ENCODE peak calls at places on chromosomes 16 and 17, in five cellular contexts. C is K562, Z is GM12878, G is HepG2, V is H1. P is an unnamed sample.

GRCh38 chr16:53372942-53373871 is 61.1 kb upstream of the RBL2 start:
- DNase-seq in G (no peak), C (peak), V (peak), Z (no peak), P (peak)

GRCh38 chr16:73059779-73060178 is 11.9 kb upstream of the ZFHX3 start:
- DNase-seq in V (no peak), C (no peak), G (no peak), Z (no peak), P (no peak)

GRCh38 chr17:305090-305976 is 47.3 kb downstream of the RPH3AL start:
- DNase-seq in Z (no peak), V (no peak), G (no peak), C (no peak), P (peak)

GRCh38 chr16:58026705-58027340 is 1.3 kb downstream of the MMP15 start:
- DNase-seq in C (peak), V (no peak), G (no peak), Z (no peak), P (peak)

GRCh38 chr16:27549857-27550581 is at the start of the genes GTF3C1 and KATNIP:
- DNase-seq in C (peak), V (peak), Z (peak), G (peak), P (peak)

GRCh38 chr17:37567137-37567927 is 41.9 kb downstream of the SYNRG start:
- DNase-seq in Z (no peak), G (no peak), C (no peak), V (no peak), P (no peak)

GRCh38 chr17:38352245-38353083 is 820 bp downstream of the SOCS7 start:
- DNase-seq in V (no peak), Z (no peak), C (peak), G (no peak), P (no peak)

GRCh38 chr16:51267676-51268075 is 116.6 kb upstream of the SALL1 start:
- DNase-seq in C (no peak), Z (no peak), V (no peak), G (no peak), P (no peak)

GRCh38 chr16:10902999-10903398 is 26.0 kb downstream of the CIITA start:
- DNase-seq in V (no peak), G (no peak), C (no peak), Z (no peak), P (no peak)
- TF ChIP-seq KDM1A in V (no peak), G (no peak), C (no peak), Z (no peak), P (no peak)

GRCh38 chr17:2952174-2952845 is 111.1 kb downstream of the OR1D5 start:
- DNase-seq in G (peak), C (no peak), Z (no peak), V (no peak), P (no peak)

GRCh38 chr17:2958706-2959222 is 104.6 kb downstream of the OR1D5 start:
- DNase-seq in C (no peak), Z (no peak), G (no peak), V (no peak), P (no peak)

GRCh38 chr17:2957631-2958286 is 105.6 kb downstream of the OR1D5 start:
- DNase-seq in V (no peak), Z (no peak), G (no peak), C (no peak), P (no peak)

GRCh38 chr17:2955931-2956582 is 107.3 kb downstream of the OR1D5 start:
- DNase-seq in Z (no peak), C (no peak), V (no peak), G (no peak), P (no peak)

DNA sequence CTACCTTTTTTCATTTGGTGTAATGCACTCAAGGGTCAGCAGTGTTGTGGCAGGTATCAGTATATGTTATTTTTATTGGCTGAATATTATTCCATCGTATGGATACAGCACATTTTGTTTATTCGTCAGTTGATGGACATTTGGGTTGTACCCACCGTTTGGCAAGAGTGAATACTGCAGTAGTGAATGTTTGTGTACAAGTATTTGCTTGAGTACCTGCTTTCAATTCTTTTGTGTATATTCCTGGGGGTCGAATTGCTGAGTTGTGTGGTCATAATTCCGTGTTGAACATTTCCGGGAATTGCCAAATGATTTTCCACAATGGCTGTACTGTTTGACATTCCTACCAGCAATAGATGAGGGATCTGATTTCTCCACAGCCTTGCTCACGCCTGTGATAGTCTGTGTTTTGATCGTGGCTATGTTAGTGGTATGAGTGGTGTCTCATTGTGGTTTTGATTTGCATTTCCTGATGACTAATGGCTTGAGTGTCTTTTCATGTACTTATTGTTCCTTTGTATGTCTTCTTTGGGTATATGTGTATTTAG is 108.4 kb downstream of the OR1D5 start:
- DNase-seq in C (no peak), G (peak), V (no peak), Z (no peak), P (peak)
- TF ChIP-seq USF2 in C (no peak), G (no peak), V (no peak), Z (no peak), P (no peak)

GRCh38 chr17:7403043-7403901 is 625 bp downstream of the TMEM256 start:
- DNase-seq in C (peak), G (peak), Z (no peak), V (no peak), P (peak)
- TF ChIP-seq KDM1A in C (no peak), G (no peak), Z (no peak), V (no peak), P (no peak)

GRCh38 chr17:33171931-33172330 is 121.2 kb downstream of the ASIC2 start:
- DNase-seq in V (no peak), C (no peak), G (no peak), Z (no peak), P (no peak)

GRCh38 chr17:33163827-33164555 is 129.1 kb downstream of the ASIC2 start:
- DNase-seq in C (no peak), V (no peak), G (no peak), Z (no peak), P (no peak)

GRCh38 chr17:33164556-33164881 is 128.6 kb downstream of the ASIC2 start:
- DNase-seq in Z (no peak), C (no peak), G (no peak), V (no peak), P (no peak)

GRCh38 chr17:33169580-33170285 is 123.4 kb downstream of the ASIC2 start:
- DNase-seq in V (no peak), Z (no peak), G (no peak), C (no peak), P (no peak)

DNA sequence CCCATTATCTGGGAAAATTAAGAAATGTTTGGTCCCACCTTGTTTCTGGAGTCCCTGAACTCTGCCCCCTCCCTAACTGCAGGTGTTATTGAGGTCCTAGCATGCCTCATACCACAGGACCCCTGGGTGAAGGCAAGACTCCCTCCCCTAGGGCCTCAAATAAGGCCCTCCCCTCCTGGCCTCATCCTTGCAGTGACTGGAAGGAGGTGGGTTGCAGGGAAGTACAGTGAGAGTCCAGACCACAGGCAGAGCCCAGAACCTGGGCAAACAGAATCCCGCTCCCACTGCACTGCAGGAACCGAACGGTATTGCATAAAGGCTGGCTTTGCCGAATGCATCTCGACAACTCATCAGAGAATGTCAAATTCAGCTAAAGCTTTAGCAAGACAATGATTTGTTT is 126.6 kb downstream of the ASIC2 start:
- DNase-seq in Z (no peak), C (no peak), V (no peak), G (no peak), P (no peak)
- TF ChIP-seq USF2 in Z (no peak), C (no peak), V (no peak), G (no peak), P (no peak)

GRCh38 chr16:66427451-66427860 is 361 bp downstream of the BEAN1 start:
- DNase-seq in C (no peak), G (no peak), Z (no peak), V (no peak), P (no peak)

GRCh38 chr16:66427036-66427446 is at the start of gene BEAN1:
- DNase-seq in G (no peak), Z (no peak), C (peak), V (no peak), P (peak)

GRCh38 chr16:66427871-66428681 is 981 bp downstream of the BEAN1 start:
- DNase-seq in C (no peak), G (no peak), V (no peak), Z (no peak), P (no peak)

GRCh38 chr16:66425651-66426050 is 1.4 kb upstream of the BEAN1 start:
- DNase-seq in G (no peak), C (no peak), Z (no peak), V (no peak), P (no peak)

GRCh38 chr16:66426112-66427035 is 721 bp upstream of the BEAN1 start:
- DNase-seq in C (no peak), G (no peak), Z (no peak), V (no peak), P (no peak)
- TF ChIP-seq KDM1A in C (no peak), G (no peak), Z (no peak), V (no peak), P (no peak)

GRCh38 chr17:71703701-71704100 is 417.1 kb upstream of the SOX9 start:
- DNase-seq in G (no peak), V (no peak), Z (no peak), C (no peak), P (no peak)

GRCh38 chr17:71699907-71700306 is 420.9 kb upstream of the SOX9 start:
- DNase-seq in V (no peak), Z (no peak), C (no peak), G (no peak), P (no peak)
- TF ChIP-seq USF2 in V (no peak), Z (no peak), C (no peak), G (no peak), P (no peak)

GRCh38 chr16:1093284-1094123 is 2.5 kb downstream of the C1QTNF8 start:
- DNase-seq in G (peak), C (peak), Z (no peak), V (no peak), P (peak)
- TF ChIP-seq KDM1A in G (no peak), C (peak), Z (no peak), V (no peak), P (no peak)

GRCh38 chr17:76139261-76139752 is 1.7 kb downstream of the FOXJ1 start:
- DNase-seq in V (no peak), G (no peak), Z (no peak), C (no peak), P (no peak)

GRCh38 chr17:76141212-76142043 is at the start of gene FOXJ1:
- DNase-seq in V (peak), C (peak), Z (peak), G (peak), P (peak)

GRCh38 chr17:76138896-76139248 is 2.2 kb downstream of the FOXJ1 start:
- DNase-seq in V (no peak), G (no peak), Z (no peak), C (no peak), P (no peak)

GRCh38 chr17:76140661-76141211 is 309 bp downstream of the FOXJ1 start:
- DNase-seq in C (no peak), G (no peak), Z (no peak), V (no peak), P (no peak)

DNA sequence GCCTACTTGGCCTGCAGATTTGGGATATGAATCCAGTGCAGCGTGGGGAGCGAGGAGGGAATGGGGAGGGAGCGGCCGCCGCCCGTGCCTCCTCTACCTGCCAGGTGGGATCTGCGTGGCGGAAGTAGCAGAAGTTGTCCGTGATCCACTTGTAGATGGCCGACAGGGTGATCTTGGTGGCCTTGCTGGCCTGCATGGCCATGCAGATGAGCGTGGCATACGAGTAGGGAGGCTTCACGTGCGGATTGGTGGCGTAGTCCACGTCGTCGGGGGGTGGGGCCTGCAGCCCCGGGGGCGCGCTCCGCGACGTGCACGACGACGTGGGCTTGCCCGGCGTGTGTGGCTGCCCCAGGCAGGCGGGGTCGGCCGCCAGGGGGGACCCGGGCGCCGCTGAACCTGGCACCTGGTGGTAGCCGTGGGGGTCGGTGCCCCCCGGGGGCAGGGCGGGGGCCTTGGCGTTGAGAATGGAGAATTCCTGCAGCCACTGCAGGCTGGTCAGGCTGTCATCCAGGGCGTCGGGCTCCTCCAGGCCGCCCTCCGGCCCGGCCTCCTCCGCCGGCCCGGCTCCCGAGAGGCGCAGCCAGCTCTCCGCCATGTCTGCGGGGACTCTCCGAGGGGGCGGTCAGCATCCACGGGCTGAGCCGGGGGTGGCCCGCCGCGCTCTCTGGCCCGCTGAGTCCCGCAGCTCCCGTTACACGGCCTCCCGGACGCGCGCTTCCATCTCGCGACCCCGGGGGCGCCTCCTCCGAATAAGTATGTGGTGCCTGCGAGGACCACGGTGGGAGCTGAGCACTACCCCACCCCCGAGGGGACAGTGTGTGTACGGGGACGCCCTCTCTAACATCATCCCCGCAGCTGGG is 1.0 kb downstream of the FOXJ1 start:
- DNase-seq in C (peak), V (no peak), Z (no peak), G (no peak), P (no peak)
- TF ChIP-seq USF2 in C (no peak), V (no peak), Z (no peak), G (no peak), P (no peak)